ENCODE peak calls at places on chromosomes 13 and 19, in seven cellular contexts. One of them, this sample, is unnamed.

GRCh38 chr13:51739403-51740112 is 64.4 kb downstream of the DHRS12 start:
- DNase-seq in epithelial cell of proximal tubule: no peak
- DNase-seq in RWPE1: no peak
- DNase-seq in H1: no peak
- DNase-seq in suprapubic skin: no peak
- DNase-seq in WERI-Rb-1: no peak
- DNase-seq in fibroblast of pulmonary artery: peak
- DNase-seq in this sample: no peak

GRCh38 chr19:41795031-41795461 is 1.3 kb upstream of the CEACAM3 start:
- DNase-seq in fibroblast of pulmonary artery: peak
- DNase-seq in WERI-Rb-1: peak
- DNase-seq in RWPE1: no peak
- DNase-seq in epithelial cell of proximal tubule: no peak
- DNase-seq in suprapubic skin: no peak
- DNase-seq in H1: peak
- DNase-seq in this sample: peak

GRCh38 chr19:11246941-11247340 is 7.5 kb downstream of the ANGPTL8 start:
- DNase-seq in fibroblast of pulmonary artery: no peak
- DNase-seq in RWPE1: no peak
- DNase-seq in WERI-Rb-1: no peak
- DNase-seq in suprapubic skin: no peak
- DNase-seq in epithelial cell of proximal tubule: no peak
- DNase-seq in H1: no peak
- DNase-seq in this sample: no peak

GRCh38 chr13:103876571-103876970 is 810.4 kb upstream of the SLC10A2 start:
- DNase-seq in fibroblast of pulmonary artery: peak
- DNase-seq in suprapubic skin: no peak
- DNase-seq in RWPE1: no peak
- DNase-seq in H1: no peak
- DNase-seq in WERI-Rb-1: no peak
- DNase-seq in epithelial cell of proximal tubule: no peak
- DNase-seq in this sample: no peak

GRCh38 chr13:79808475-79808874 is 327.5 kb downstream of the NDFIP2 start:
- DNase-seq in suprapubic skin: no peak
- DNase-seq in RWPE1: no peak
- DNase-seq in H1: no peak
- DNase-seq in fibroblast of pulmonary artery: no peak
- DNase-seq in WERI-Rb-1: no peak
- DNase-seq in epithelial cell of proximal tubule: no peak
- DNase-seq in this sample: no peak

GRCh38 chr13:110304256-110304655 is 2.7 kb downstream of the COL4A1 start:
- DNase-seq in suprapubic skin: peak
- DNase-seq in fibroblast of pulmonary artery: peak
- DNase-seq in WERI-Rb-1: peak
- DNase-seq in H1: no peak
- DNase-seq in RWPE1: no peak
- DNase-seq in epithelial cell of proximal tubule: peak
- DNase-seq in this sample: peak

GRCh38 chr13:50677687-50678463 is 165.6 kb downstream of the DLEU7 start:
- DNase-seq in epithelial cell of proximal tubule: no peak
- DNase-seq in RWPE1: no peak
- DNase-seq in H1: no peak
- DNase-seq in suprapubic skin: no peak
- DNase-seq in WERI-Rb-1: no peak
- DNase-seq in fibroblast of pulmonary artery: no peak
- DNase-seq in this sample: no peak

GRCh38 chr13:99392806-99393135 is 85.6 kb upstream of the GPR183 start:
- DNase-seq in epithelial cell of proximal tubule: no peak
- DNase-seq in H1: no peak
- DNase-seq in fibroblast of pulmonary artery: no peak
- DNase-seq in suprapubic skin: no peak
- DNase-seq in WERI-Rb-1: peak
- DNase-seq in RWPE1: no peak
- DNase-seq in this sample: no peak

GRCh38 chr13:40116008-40116407 is 460.5 kb downstream of the COG6 start:
- DNase-seq in H1: no peak
- DNase-seq in WERI-Rb-1: no peak
- DNase-seq in fibroblast of pulmonary artery: peak
- DNase-seq in RWPE1: peak
- DNase-seq in epithelial cell of proximal tubule: peak
- DNase-seq in suprapubic skin: no peak
- DNase-seq in this sample: peak

GRCh38 chr13:46613409-46614049 is 60.6 kb downstream of the LRCH1 start:
- DNase-seq in RWPE1: no peak
- DNase-seq in fibroblast of pulmonary artery: no peak
- DNase-seq in WERI-Rb-1: no peak
- DNase-seq in suprapubic skin: no peak
- DNase-seq in epithelial cell of proximal tubule: no peak
- DNase-seq in H1: no peak
- DNase-seq in this sample: no peak

GRCh38 chr13:48192536-48192935 is 40.5 kb upstream of the ITM2B start:
- DNase-seq in WERI-Rb-1: no peak
- DNase-seq in RWPE1: no peak
- DNase-seq in epithelial cell of proximal tubule: no peak
- DNase-seq in suprapubic skin: no peak
- DNase-seq in fibroblast of pulmonary artery: no peak
- DNase-seq in H1: no peak
- DNase-seq in this sample: no peak

GRCh38 chr13:27276188-27276587 is 5.6 kb downstream of the RASL11A start:
- DNase-seq in H1: no peak
- DNase-seq in epithelial cell of proximal tubule: no peak
- DNase-seq in RWPE1: no peak
- DNase-seq in suprapubic skin: no peak
- DNase-seq in WERI-Rb-1: no peak
- DNase-seq in fibroblast of pulmonary artery: peak
- DNase-seq in this sample: no peak

GRCh38 chr13:39129253-39129652 is 91.0 kb downstream of the NHLRC3 start:
- DNase-seq in H1: no peak
- DNase-seq in epithelial cell of proximal tubule: no peak
- DNase-seq in suprapubic skin: no peak
- DNase-seq in WERI-Rb-1: peak
- DNase-seq in RWPE1: no peak
- DNase-seq in fibroblast of pulmonary artery: no peak
- DNase-seq in this sample: no peak

GRCh38 chr19:17671906-17672305 is 16.2 kb downstream of the UNC13A start:
- DNase-seq in epithelial cell of proximal tubule: no peak
- DNase-seq in RWPE1: peak
- DNase-seq in H1: peak
- DNase-seq in WERI-Rb-1: peak
- DNase-seq in fibroblast of pulmonary artery: peak
- DNase-seq in suprapubic skin: no peak
- DNase-seq in this sample: peak

GRCh38 chr19:31427857-31428256 is 78.6 kb upstream of the TSHZ3 start:
- DNase-seq in H1: no peak
- DNase-seq in suprapubic skin: no peak
- DNase-seq in RWPE1: no peak
- DNase-seq in WERI-Rb-1: no peak
- DNase-seq in epithelial cell of proximal tubule: no peak
- DNase-seq in fibroblast of pulmonary artery: peak
- DNase-seq in this sample: no peak

GRCh38 chr19:13843104-13843921 is 33.6 kb upstream of the NANOS3 start:
- DNase-seq in WERI-Rb-1: peak
- DNase-seq in H1: peak
- DNase-seq in RWPE1: peak
- DNase-seq in suprapubic skin: no peak
- DNase-seq in fibroblast of pulmonary artery: peak
- DNase-seq in epithelial cell of proximal tubule: no peak
- DNase-seq in this sample: peak

GRCh38 chr13:34357435-34358232 is 539.7 kb downstream of the RFC3 start:
- DNase-seq in fibroblast of pulmonary artery: peak
- DNase-seq in suprapubic skin: no peak
- DNase-seq in WERI-Rb-1: peak
- DNase-seq in H1: no peak
- DNase-seq in RWPE1: peak
- DNase-seq in epithelial cell of proximal tubule: peak
- DNase-seq in this sample: peak

GRCh38 chr13:49733181-49733951 is 42.1 kb upstream of the EBPL start:
- DNase-seq in fibroblast of pulmonary artery: peak
- DNase-seq in WERI-Rb-1: no peak
- DNase-seq in RWPE1: no peak
- DNase-seq in suprapubic skin: no peak
- DNase-seq in epithelial cell of proximal tubule: no peak
- DNase-seq in H1: no peak
- DNase-seq in this sample: peak

GRCh38 chr19:34246340-34246739 is 8.0 kb upstream of the GARRE1 start:
- DNase-seq in RWPE1: no peak
- DNase-seq in suprapubic skin: no peak
- DNase-seq in H1: no peak
- DNase-seq in epithelial cell of proximal tubule: no peak
- DNase-seq in WERI-Rb-1: no peak
- DNase-seq in fibroblast of pulmonary artery: no peak
- DNase-seq in this sample: no peak

GRCh38 chr13:90686438-90686837 is 661.0 kb upstream of the MIR17HG start:
- DNase-seq in RWPE1: peak
- DNase-seq in fibroblast of pulmonary artery: peak
- DNase-seq in suprapubic skin: no peak
- DNase-seq in epithelial cell of proximal tubule: peak
- DNase-seq in WERI-Rb-1: no peak
- DNase-seq in H1: no peak
- DNase-seq in this sample: peak

GRCh38 chr13:79432992-79433391 is 26.9 kb upstream of the RBM26 start:
- DNase-seq in fibroblast of pulmonary artery: no peak
- DNase-seq in RWPE1: no peak
- DNase-seq in suprapubic skin: no peak
- DNase-seq in WERI-Rb-1: no peak
- DNase-seq in H1: no peak
- DNase-seq in epithelial cell of proximal tubule: no peak
- DNase-seq in this sample: no peak

GRCh38 chr13:37225414-37226047 is 120.1 kb upstream of the CSNK1A1L start:
- DNase-seq in suprapubic skin: no peak
- DNase-seq in epithelial cell of proximal tubule: no peak
- DNase-seq in RWPE1: no peak
- DNase-seq in H1: no peak
- DNase-seq in fibroblast of pulmonary artery: peak
- DNase-seq in WERI-Rb-1: no peak
- DNase-seq in this sample: no peak

GRCh38 chr19:28990522-28990921 is 222.4 kb downstream of the UQCRFS1 start:
- DNase-seq in epithelial cell of proximal tubule: no peak
- DNase-seq in RWPE1: no peak
- DNase-seq in suprapubic skin: no peak
- DNase-seq in fibroblast of pulmonary artery: no peak
- DNase-seq in H1: no peak
- DNase-seq in WERI-Rb-1: no peak
- DNase-seq in this sample: no peak
- TF ChIP-seq CTCF in epithelial cell of proximal tubule: peak
- TF ChIP-seq CTCF in RWPE1: no peak
- TF ChIP-seq CTCF in suprapubic skin: no peak
- TF ChIP-seq CTCF in fibroblast of pulmonary artery: no peak
- TF ChIP-seq CTCF in H1: peak
- TF ChIP-seq CTCF in WERI-Rb-1: no peak
- TF ChIP-seq CTCF in this sample: no peak

GRCh38 chr13:75645141-75645540 is 9.0 kb downstream of the LMO7 start:
- DNase-seq in epithelial cell of proximal tubule: no peak
- DNase-seq in RWPE1: no peak
- DNase-seq in suprapubic skin: no peak
- DNase-seq in fibroblast of pulmonary artery: no peak
- DNase-seq in WERI-Rb-1: no peak
- DNase-seq in H1: no peak
- DNase-seq in this sample: no peak

GRCh38 chr13:75643693-75644092 is 7.6 kb downstream of the LMO7 start:
- DNase-seq in suprapubic skin: no peak
- DNase-seq in WERI-Rb-1: no peak
- DNase-seq in fibroblast of pulmonary artery: no peak
- DNase-seq in epithelial cell of proximal tubule: no peak
- DNase-seq in RWPE1: no peak
- DNase-seq in H1: no peak
- DNase-seq in this sample: no peak

GRCh38 chr13:75647126-75647784 is 11.1 kb downstream of the LMO7 start:
- DNase-seq in H1: no peak
- DNase-seq in fibroblast of pulmonary artery: no peak
- DNase-seq in epithelial cell of proximal tubule: peak
- DNase-seq in suprapubic skin: no peak
- DNase-seq in RWPE1: no peak
- DNase-seq in WERI-Rb-1: no peak
- DNase-seq in this sample: no peak

GRCh38 chr13:75650991-75651390 is 14.9 kb downstream of the LMO7 start:
- DNase-seq in epithelial cell of proximal tubule: no peak
- DNase-seq in WERI-Rb-1: no peak
- DNase-seq in H1: no peak
- DNase-seq in suprapubic skin: no peak
- DNase-seq in RWPE1: no peak
- DNase-seq in fibroblast of pulmonary artery: no peak
- DNase-seq in this sample: no peak

GRCh38 chr13:75648446-75648845 is 12.3 kb downstream of the LMO7 start:
- DNase-seq in epithelial cell of proximal tubule: no peak
- DNase-seq in suprapubic skin: no peak
- DNase-seq in RWPE1: no peak
- DNase-seq in WERI-Rb-1: no peak
- DNase-seq in H1: no peak
- DNase-seq in fibroblast of pulmonary artery: no peak
- DNase-seq in this sample: no peak
- TF ChIP-seq CTCF in epithelial cell of proximal tubule: no peak
- TF ChIP-seq CTCF in suprapubic skin: no peak
- TF ChIP-seq CTCF in RWPE1: no peak
- TF ChIP-seq CTCF in WERI-Rb-1: no peak
- TF ChIP-seq CTCF in H1: no peak
- TF ChIP-seq CTCF in fibroblast of pulmonary artery: no peak
- TF ChIP-seq CTCF in this sample: no peak

DNA sequence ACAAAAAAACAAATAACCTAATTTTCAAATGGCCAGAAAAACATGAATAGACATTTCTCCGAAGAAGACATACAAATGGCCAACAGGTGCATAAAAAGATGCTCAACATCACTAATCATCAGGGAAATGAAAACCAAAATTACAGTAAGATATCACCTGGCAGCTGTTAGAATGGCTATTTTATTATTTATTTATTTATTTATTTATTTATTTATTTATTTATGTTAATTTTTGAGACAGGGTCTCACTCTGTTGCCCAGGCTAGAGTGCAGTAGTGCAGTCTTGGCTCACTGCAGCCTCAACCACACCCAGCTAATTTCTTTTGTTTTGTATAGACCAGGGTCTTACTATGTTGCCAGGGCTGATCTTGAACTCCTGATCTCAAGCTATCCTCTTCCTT is 27.1 kb upstream of the LATS2 start:
- DNase-seq in epithelial cell of proximal tubule: no peak
- DNase-seq in H1: no peak
- DNase-seq in WERI-Rb-1: no peak
- DNase-seq in fibroblast of pulmonary artery: no peak
- DNase-seq in suprapubic skin: no peak
- DNase-seq in RWPE1: no peak
- DNase-seq in this sample: no peak
- TF ChIP-seq CTCF in epithelial cell of proximal tubule: no peak
- TF ChIP-seq CTCF in H1: no peak
- TF ChIP-seq CTCF in WERI-Rb-1: no peak
- TF ChIP-seq CTCF in fibroblast of pulmonary artery: no peak
- TF ChIP-seq CTCF in suprapubic skin: no peak
- TF ChIP-seq CTCF in RWPE1: no peak
- TF ChIP-seq CTCF in this sample: no peak

GRCh38 chr13:67155898-67156717 is 74.0 kb downstream of the PCDH9 start:
- DNase-seq in suprapubic skin: no peak
- DNase-seq in fibroblast of pulmonary artery: no peak
- DNase-seq in epithelial cell of proximal tubule: no peak
- DNase-seq in RWPE1: no peak
- DNase-seq in H1: no peak
- DNase-seq in WERI-Rb-1: no peak
- DNase-seq in this sample: no peak

GRCh38 chr13:67158903-67159302 is 71.2 kb downstream of the PCDH9 start:
- DNase-seq in epithelial cell of proximal tubule: no peak
- DNase-seq in fibroblast of pulmonary artery: no peak
- DNase-seq in RWPE1: no peak
- DNase-seq in WERI-Rb-1: no peak
- DNase-seq in H1: no peak
- DNase-seq in suprapubic skin: no peak
- DNase-seq in this sample: no peak

GRCh38 chr13:67152123-67152522 is 78.0 kb downstream of the PCDH9 start:
- DNase-seq in suprapubic skin: no peak
- DNase-seq in H1: no peak
- DNase-seq in WERI-Rb-1: no peak
- DNase-seq in fibroblast of pulmonary artery: no peak
- DNase-seq in epithelial cell of proximal tubule: no peak
- DNase-seq in RWPE1: no peak
- DNase-seq in this sample: no peak

GRCh38 chr13:67156718-67157049 is 73.5 kb downstream of the PCDH9 start:
- DNase-seq in H1: peak
- DNase-seq in fibroblast of pulmonary artery: no peak
- DNase-seq in suprapubic skin: no peak
- DNase-seq in RWPE1: no peak
- DNase-seq in WERI-Rb-1: no peak
- DNase-seq in epithelial cell of proximal tubule: no peak
- DNase-seq in this sample: no peak
- TF ChIP-seq CTCF in H1: no peak
- TF ChIP-seq CTCF in fibroblast of pulmonary artery: no peak
- TF ChIP-seq CTCF in suprapubic skin: no peak
- TF ChIP-seq CTCF in RWPE1: no peak
- TF ChIP-seq CTCF in WERI-Rb-1: no peak
- TF ChIP-seq CTCF in epithelial cell of proximal tubule: no peak
- TF ChIP-seq CTCF in this sample: no peak

This sample was measured in MCF 10A.